ENCODE peak calls at places on chromosome 21, in seven cellular contexts. A is GM19239; Q is RWPE1; S is stimulated activated CD8-positive, alpha-beta memory T cell treated with anti-CD3 and anti-CD28 coated beads, Interleukin-15, amount 100 ng/mL, for 1 hour; G is AG20443; Z is B cell; D is endothelial cell. T is an unnamed sample.

GRCh38 chr21:33789697-33790096 is 125.9 kb downstream of the ATP5PO start:
- DNase-seq in A (no peak), Q (no peak), S (no peak), G (no peak), Z (no peak), D (no peak), T (no peak)

GRCh38 chr21:17818158-17819113 is 720 bp downstream of the C21orf91 start:
- DNase-seq in A (no peak), Q (peak), S (peak), G (peak), Z (peak), D (peak), T (peak)

GRCh38 chr21:41848533-41848932 is 30.6 kb downstream of the PRDM15 start:
- DNase-seq in A (no peak), Q (no peak), S (no peak), G (no peak), Z (no peak), D (no peak), T (no peak)

GRCh38 chr21:34877485-34878128 is 171.5 kb downstream of the RUNX1 start:
- DNase-seq in A (no peak), Q (peak), S (no peak), G (no peak), Z (no peak), D (no peak), T (no peak)

GRCh38 chr21:18951291-18952038 is 547.9 kb upstream of the TMPRSS15 start:
- DNase-seq in A (no peak), Q (no peak), S (no peak), G (no peak), Z (peak), D (peak), T (no peak)

GRCh38 chr21:36747114-36747814 is 48.3 kb downstream of the SIM2 start:
- DNase-seq in A (no peak), Q (no peak), S (no peak), G (peak), Z (no peak), D (peak), T (no peak)

GRCh38 chr21:41653944-41654625 is 112.8 kb downstream of the RIPK4 start:
- DNase-seq in A (no peak), Q (peak), S (no peak), G (peak), Z (no peak), D (no peak), T (no peak)

GRCh38 chr21:33478858-33479678 is 706 bp downstream of the TMEM50B start:
- DNase-seq in A (peak), Q (peak), S (no peak), G (peak), Z (peak), D (peak), T (peak)

GRCh38 chr21:46402421-46402820 is 56.3 kb upstream of the DIP2A start:
- DNase-seq in A (no peak), Q (no peak), S (no peak), G (no peak), Z (no peak), D (no peak), T (no peak)

GRCh38 chr21:27024316-27024715 is 57.4 kb upstream of the ADAMTS5 start:
- DNase-seq in A (no peak), Q (no peak), S (no peak), G (peak), Z (no peak), D (no peak), T (no peak)

GRCh38 chr21:41142051-41142795 is 25.7 kb upstream of the BACE2 start:
- DNase-seq in A (no peak), Q (peak), S (no peak), G (peak), Z (no peak), D (no peak), T (no peak)

GRCh38 chr21:31987696-31988095 is 114.9 kb downstream of the HUNK start:
- DNase-seq in A (no peak), Q (no peak), S (no peak), G (peak), Z (no peak), D (no peak), T (no peak)

GRCh38 chr21:36867506-36867905 is 99.0 kb downstream of the HLCS start:
- DNase-seq in A (no peak), Q (no peak), S (no peak), G (no peak), Z (no peak), D (no peak), T (no peak)

GRCh38 chr21:36700295-36700960 is 1.5 kb downstream of the SIM2 start:
- DNase-seq in A (no peak), Q (no peak), S (no peak), G (no peak), Z (no peak), D (peak), T (no peak)

GRCh38 chr21:42406201-42406601 is 2.5 kb downstream of the UBASH3A start:
- DNase-seq in A (no peak), Q (no peak), S (no peak), G (no peak), Z (no peak), D (no peak), T (peak)

GRCh38 chr21:44521301-44521927 is 18.6 kb downstream of the KRTAP10-1 start:
- DNase-seq in A (no peak), Q (no peak), S (no peak), G (no peak), Z (no peak), D (no peak), T (no peak)

GRCh38 chr21:34983680-34984086 is 65.4 kb downstream of the RUNX1 start:
- DNase-seq in A (no peak), Q (peak), S (peak), G (peak), Z (no peak), D (no peak), T (no peak)

T was measured in effector CD4-positive, alpha-beta T cell.